ENCODE peak calls at places on chromosomes 4 and X, in six cellular contexts. O is esophagus squamous epithelium, A is prostate gland, U is breast epithelium, M is sigmoid colon, Y is stomach. D is an unnamed sample.

GRCh38 chr4:107853444-107854325 is 29.0 kb downstream of the SGMS2 start:
- DNase-seq in O (no peak), A (no peak), U (no peak), M (no peak), Y (no peak), D (no peak)

GRCh38 chrX:14032383-14032782 is 2.7 kb upstream of the GEMIN8 start:
- DNase-seq in O (no peak), A (peak; percentile 14), U (no peak), M (no peak), Y (peak; percentile 53), D (no peak)

GRCh38 chr4:183532823-183533222 is 28.0 kb downstream of the ING2 start:
- DNase-seq in O (no peak), A (no peak), U (no peak), M (no peak), Y (no peak), D (no peak)

GRCh38 chrX:10239611-10240064 is 82.9 kb downstream of the CLCN4 start:
- DNase-seq in O (no peak), A (no peak), U (no peak), M (peak; percentile 68), Y (no peak), D (no peak)

GRCh38 chrX:118346258-118347094 is 570 bp downstream of the WDR44 start:
- DNase-seq in O (peak; percentile 40), A (peak; percentile 11), U (peak; percentile 27), M (peak; percentile 72), Y (peak; percentile 37), D (peak; percentile 89)

GRCh38 chr4:145130788-145131398 is 32.8 kb downstream of the ABCE1 start:
- DNase-seq in O (no peak), A (no peak), U (no peak), M (no peak), Y (no peak), D (no peak)

GRCh38 chrX:37685452-37686347 is at the start of gene XK:
- DNase-seq in O (no peak), A (peak; percentile 16), U (no peak), M (peak; percentile 76), Y (peak; percentile 65), D (no peak)

GRCh38 chr4:39446842-39447573 is 11.7 kb downstream of the RPL9 start:
- DNase-seq in O (peak; percentile 16), A (peak; percentile 56), U (peak; percentile 29), M (peak; percentile 87), Y (peak; percentile 78), D (no peak)

GRCh38 chrX:23692166-23692565 is 24.9 kb downstream of the PRDX4 start:
- DNase-seq in O (no peak), A (no peak), U (no peak), M (no peak), Y (no peak), D (no peak)

GRCh38 chr4:110850461-110851447 is 227.9 kb upstream of the PITX2 start:
- DNase-seq in O (no peak), A (no peak), U (no peak), M (no peak), Y (no peak), D (no peak)

GRCh38 chr4:34202154-34202553 is 2042.2 kb downstream of the ARAP2 start:
- DNase-seq in O (no peak), A (no peak), U (no peak), M (no peak), Y (no peak), D (no peak)

GRCh38 chrX:13750204-13750603 is 15.7 kb downstream of the OFD1 start:
- DNase-seq in O (no peak), A (peak; percentile 39), U (no peak), M (no peak), Y (no peak), D (no peak)

GRCh38 chr4:139609647-139610046 is 53.6 kb upstream of the SETD7 start:
- DNase-seq in O (no peak), A (no peak), U (no peak), M (no peak), Y (no peak), D (no peak)

GRCh38 chrX:13538414-13538813 is 31.0 kb upstream of the EGFL6 start:
- DNase-seq in O (no peak), A (no peak), U (no peak), M (no peak), Y (no peak), D (no peak)

GRCh38 chr4:82217986-82218715 is 155.6 kb downstream of the HNRNPD start:
- DNase-seq in O (no peak), A (no peak), U (no peak), M (no peak), Y (no peak), D (no peak)

GRCh38 chr4:1682860-1683259 is 1.3 kb downstream of the FAM53A start:
- DNase-seq in O (no peak), A (no peak), U (no peak), M (no peak), Y (no peak), D (no peak)

GRCh38 chrX:139079789-139080188 is 368.3 kb upstream of the FGF13 start:
- DNase-seq in O (no peak), A (no peak), U (no peak), M (no peak), Y (no peak), D (no peak)

GRCh38 chrX:50098241-50098640 is 102.6 kb downstream of the AKAP4 start:
- DNase-seq in O (no peak), A (no peak), U (no peak), M (no peak), Y (no peak), D (no peak)

GRCh38 chr4:96955226-96955625 is 1115.3 kb downstream of the PDHA2 start:
- DNase-seq in O (no peak), A (no peak), U (no peak), M (no peak), Y (no peak), D (no peak)

GRCh38 chrX:9770319-9770718 is 4.7 kb upstream of the GPR143 start:
- DNase-seq in O (no peak), A (no peak), U (no peak), M (no peak), Y (no peak), D (no peak)

GRCh38 chrX:108323751-108324150 is 114.5 kb downstream of the COL4A6 start:
- DNase-seq in O (no peak), A (no peak), U (no peak), M (no peak), Y (no peak), D (no peak)

GRCh38 chr4:110271986-110272385 is 73.6 kb upstream of the ELOVL6 start:
- DNase-seq in O (no peak), A (no peak), U (no peak), M (no peak), Y (no peak), D (no peak)

GRCh38 chr4:140116442-140117104 is 37.4 kb downstream of the MAML3 start:
- DNase-seq in O (no peak), A (no peak), U (no peak), M (no peak), Y (no peak), D (no peak)

GRCh38 chrX:41084360-41085104 is 713 bp upstream of the USP9X start:
- DNase-seq in O (peak; percentile 98), A (peak; percentile 88), U (peak; percentile 98), M (peak; percentile 100), Y (peak; percentile 99), D (peak; percentile 99)
- TF ChIP-seq POLR2A in O (peak; percentile 19), A (peak; percentile 61), U (peak; percentile 57), M (peak; percentile 46), Y (peak; percentile 54), D (peak; percentile 61)

GRCh38 chrX:1717326-1717725 is 102.5 kb downstream of the ASMT start:
- DNase-seq in O (no peak), A (no peak), U (no peak), M (no peak), Y (no peak), D (no peak)
- H3K9me3 ChIP-seq in O (no peaks in the 10 kb centered on the region), A (no peaks in the 10 kb centered on the region), U (peaks cover 5% of the 10 kb centered on the region), M (no peaks in the 10 kb centered on the region), Y (no peaks in the 10 kb centered on the region), D (no peaks in the 10 kb centered on the region)

DNA sequence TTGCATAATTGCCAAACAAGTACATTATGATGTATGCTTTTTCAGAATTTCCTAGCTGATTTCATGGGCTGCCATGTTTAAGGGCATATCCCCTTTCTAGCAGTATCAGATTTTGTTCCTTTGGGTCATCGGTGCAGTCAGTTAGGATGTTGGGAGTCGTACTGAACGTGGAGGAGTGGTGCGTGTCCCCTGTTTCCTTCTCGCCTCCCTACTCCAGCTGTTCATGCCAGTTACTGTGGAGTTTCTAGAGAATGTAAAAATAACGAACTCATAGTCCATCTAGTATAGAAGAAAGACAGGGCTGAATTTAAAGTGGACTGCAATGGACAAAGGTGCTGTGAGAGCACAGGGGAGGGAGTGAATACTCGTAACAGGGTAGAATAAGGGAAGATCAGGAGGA is 111.3 kb downstream of the CEP135 start:
- DNase-seq in O (no peak), A (no peak), U (no peak), M (no peak), Y (no peak), D (no peak)
- H3K27me3 ChIP-seq in O (no peaks in the 10 kb centered on the region), A (no peaks in the 10 kb centered on the region), U (no peaks in the 10 kb centered on the region), M (no peaks in the 10 kb centered on the region), Y (no peaks in the 10 kb centered on the region), D (no peaks in the 10 kb centered on the region)

GRCh38 chr4:186727977-186728519 is 4.4 kb upstream of the FAT1 start:
- DNase-seq in O (no peak), A (no peak), U (no peak), M (no peak), Y (no peak), D (peak; percentile 39)

GRCh38 chr4:186727149-186727976 is 3.7 kb upstream of the FAT1 start:
- DNase-seq in O (no peak), A (no peak), U (no peak), M (no peak), Y (no peak), D (peak; percentile 88)

GRCh38 chr4:186726150-186726439 is 2.4 kb upstream of the FAT1 start:
- DNase-seq in O (no peak), A (no peak), U (no peak), M (no peak), Y (no peak), D (no peak)

GRCh38 chr4:186725422-186726149 is 1.9 kb upstream of the FAT1 start:
- DNase-seq in O (no peak), A (peak; percentile 87), U (peak; percentile 70), M (peak; percentile 90), Y (peak; percentile 81), D (peak; percentile 94)

GRCh38 chr4:186726440-186727148 is 2.9 kb upstream of the FAT1 start:
- DNase-seq in O (no peak), A (peak; percentile 76), U (peak; percentile 70), M (peak; percentile 87), Y (peak; percentile 65), D (peak; percentile 91)
- TF ChIP-seq POLR2A in O (no peak), A (peak; percentile 90), U (peak; percentile 48), M (peak; percentile 79), Y (no peak), D (no peak)

GRCh38 chr4:30610361-30610760 is 109.8 kb upstream of the PCDH7 start:
- DNase-seq in O (no peak), A (no peak), U (no peak), M (no peak), Y (no peak), D (no peak)
- H3K9me3 ChIP-seq in O (no peaks in the 10 kb centered on the region), A (no peaks in the 10 kb centered on the region), U (no peaks in the 10 kb centered on the region), M (no peaks in the 10 kb centered on the region), Y (no peaks in the 10 kb centered on the region), D (no peaks in the 10 kb centered on the region)